ENCODE peak calls at places on chromosomes 16 and 17, in four cellular contexts. N is stimulated activated CD4-positive, alpha-beta T cell treated with anti-CD3 and anti-CD28 coated beads, TNF-alpha, amount 100 ng/mL, for 24 hours; U is NCI-H1417; P is ACHN. I is an unnamed sample.

GRCh38 chr17:2893422-2893914 is 97.2 kb downstream of the RAP1GAP2 start:
- DNase-seq in U (peak), N (no peak), P (no peak), I (no peak)

GRCh38 chr17:26775219-26775822 is 518.6 kb upstream of the WSB1 start:
- DNase-seq in P (no peak), N (no peak), U (no peak), I (no peak)

GRCh38 chr16:70714526-70715112 is 28.8 kb upstream of the MTSS2 start:
- DNase-seq in U (no peak), P (peak), N (no peak), I (no peak)

GRCh38 chr17:70394833-70395232 is 225.5 kb downstream of the KCNJ2 start:
- DNase-seq in U (no peak), N (no peak), P (no peak), I (no peak)

GRCh38 chr16:2015117-2015946 is 4.3 kb upstream of the NPW start:
- DNase-seq in P (no peak), N (no peak), U (no peak), I (no peak)

GRCh38 chr17:13888043-13888442 is 181.3 kb upstream of the COX10 start:
- DNase-seq in P (no peak), N (no peak), U (no peak), I (no peak)

GRCh38 chr17:8056232-8056975 is 17.5 kb downstream of the ALOX15B start:
- DNase-seq in N (no peak), U (no peak), P (no peak), I (no peak)

GRCh38 chr16:4936991-4937781 is at the start of gene PPL:
- DNase-seq in P (peak), U (peak), N (no peak), I (peak)

GRCh38 chr17:47665655-47666054 is 15.9 kb downstream of the KPNB1 start:
- DNase-seq in N (no peak), P (no peak), U (no peak), I (no peak)

GRCh38 chr17:56737741-56738161 is 96.0 kb downstream of the C17orf67 start:
- DNase-seq in U (no peak), P (no peak), N (no peak), I (no peak)

GRCh38 chr17:34066528-34066927 is 188.6 kb upstream of the CCL2 start:
- DNase-seq in N (no peak), P (no peak), U (no peak), I (no peak)

GRCh38 chr16:9378876-9379275 is 287.4 kb downstream of the HAPSTR1 start:
- DNase-seq in U (no peak), P (no peak), N (no peak), I (no peak)

GRCh38 chr17:5533486-5534315 is 47.3 kb downstream of the MIS12 start:
- DNase-seq in U (no peak), N (no peak), P (peak), I (no peak)

GRCh38 chr16:57091200-57091989 is 988 bp upstream of the CPNE2 start:
- DNase-seq in U (no peak), N (no peak), P (peak), I (no peak)

GRCh38 chr16:50446861-50447260 is 78.1 kb upstream of the BRD7 start:
- DNase-seq in N (no peak), U (no peak), P (no peak), I (no peak)

GRCh38 chr16:89052824-89053724 is 40.6 kb upstream of the ACSF3 start:
- DNase-seq in P (no peak), N (no peak), U (peak), I (peak)

GRCh38 chr16:75288596-75289120 is 37.2 kb upstream of the BCAR1 start:
- DNase-seq in N (no peak), P (no peak), U (no peak), I (no peak)

GRCh38 chr17:37476431-37477130 is 13.1 kb upstream of the DUSP14 start:
- DNase-seq in P (no peak), U (no peak), N (no peak), I (no peak)

GRCh38 chr17:38456031-38456815 is 28.0 kb downstream of the ARHGAP23 start:
- DNase-seq in U (no peak), N (no peak), P (peak), I (no peak)

GRCh38 chr16:78122774-78123315 is 23.4 kb downstream of the WWOX start:
- DNase-seq in U (peak), P (peak), N (no peak), I (peak)